ENCODE peak calls at places on chromosomes 12 and 14, in five cellular contexts. S, Q, D, Z and A are unnamed samples.
A peak's percentile ranks its signal among the peaks of the same experiment; 100 is the strongest.

GRCh38 chr12:121494093-121494787 is 86.6 kb downstream of the KDM2B start:
- DNase-seq in S (no peak), Q (peak; percentile 68), D (peak; percentile 44), Z (peak; percentile 50), A (peak; percentile 61)

GRCh38 chr12:103503546-103504480 is 8.0 kb upstream of the C12orf42 start:
- DNase-seq in S (no peak), Q (peak; percentile 62), D (peak; percentile 33), Z (no peak), A (peak; percentile 23)

GRCh38 chr12:42186793-42187192 is 42.1 kb upstream of the GXYLT1 start:
- DNase-seq in S (no peak), Q (no peak), D (no peak), Z (no peak), A (no peak)

GRCh38 chr14:68423686-68424085 is 369.2 kb downstream of the ZFP36L1 start:
- DNase-seq in S (no peak), Q (no peak), D (no peak), Z (no peak), A (no peak)

GRCh38 chr12:31339831-31340622 is 14.1 kb upstream of the SINHCAF start:
- DNase-seq in S (no peak), Q (no peak), D (no peak), Z (no peak), A (no peak)

GRCh38 chr12:93573552-93574223 is 1.2 kb downstream of the SOCS2 start:
- DNase-seq in S (no peak), Q (no peak), D (no peak), Z (no peak), A (no peak)

GRCh38 chr12:118360785-118361404 is 11.8 kb downstream of the TAOK3 start:
- DNase-seq in S (no peak), Q (no peak), D (no peak), Z (no peak), A (no peak)

GRCh38 chr12:66693901-66694513 is 15.1 kb upstream of the GRIP1 start:
- DNase-seq in S (no peak), Q (peak; percentile 11), D (peak; percentile 51), Z (no peak), A (peak; percentile 47)

GRCh38 chr12:47725893-47726292 is 603 bp upstream of the ENDOU start:
- DNase-seq in S (no peak), Q (no peak), D (no peak), Z (no peak), A (no peak)

GRCh38 chr14:105201156-105201927 is 20.2 kb upstream of the NUDT14 start:
- DNase-seq in S (no peak), Q (no peak), D (no peak), Z (no peak), A (no peak)

GRCh38 chr14:85619866-85620265 is 89.9 kb downstream of the FLRT2 start:
- DNase-seq in S (no peak), Q (no peak), D (no peak), Z (no peak), A (no peak)

GRCh38 chr12:85310025-85310424 is 30.0 kb downstream of the ALX1 start:
- DNase-seq in S (no peak), Q (no peak), D (no peak), Z (no peak), A (no peak)

GRCh38 chr12:49230176-49230575 is 34.7 kb upstream of the TUBA1C start:
- DNase-seq in S (no peak), Q (no peak), D (no peak), Z (no peak), A (no peak)

GRCh38 chr14:80493620-80494019 is 282.3 kb upstream of the DIO2 start:
- DNase-seq in S (no peak), Q (no peak), D (no peak), Z (no peak), A (no peak)

GRCh38 chr12:40733871-40734270 is 41.6 kb downstream of the CNTN1 start:
- DNase-seq in S (no peak), Q (no peak), D (no peak), Z (no peak), A (peak; percentile 35)

GRCh38 chr14:44895716-44896115 is 66.0 kb downstream of the KLHL28 start:
- DNase-seq in S (no peak), Q (no peak), D (no peak), Z (no peak), A (no peak)

GRCh38 chr14:35196571-35196970 is 74.2 kb downstream of the PRORP start:
- DNase-seq in S (no peak), Q (no peak), D (no peak), Z (no peak), A (no peak)

GRCh38 chr14:77498120-77498979 is at the start of gene ISM2:
- DNase-seq in S (no peak), Q (peak; percentile 36), D (no peak), Z (no peak), A (peak; percentile 71)

GRCh38 chr12:120199025-120199424 is 1.9 kb downstream of the RPLP0 start:
- DNase-seq in S (no peak), Q (no peak), D (no peak), Z (peak; percentile 32), A (no peak)

GRCh38 chr14:99774526-99775307 is 18.5 kb upstream of the EML1 start:
- DNase-seq in S (no peak), Q (no peak), D (no peak), Z (no peak), A (no peak)

GRCh38 chr12:32454075-32454474 is 54.7 kb downstream of the FGD4 start:
- DNase-seq in S (no peak), Q (no peak), D (peak; percentile 99), Z (no peak), A (no peak)

GRCh38 chr14:67562025-67562775 is 29.1 kb downstream of the PLEKHH1 start:
- DNase-seq in S (no peak), Q (no peak), D (no peak), Z (no peak), A (no peak)

GRCh38 chr14:105326568-105326867 is 12.0 kb downstream of the PACS2 start:
- DNase-seq in S (no peak), Q (no peak), D (no peak), Z (no peak), A (no peak)

GRCh38 chr14:45199246-45199645 is 53.8 kb downstream of the MIS18BP1 start:
- DNase-seq in S (no peak), Q (no peak), D (no peak), Z (no peak), A (no peak)

GRCh38 chr14:39232554-39233415 is 930 bp upstream of the MIA2 start:
- DNase-seq in S (no peak), Q (no peak), D (no peak), Z (peak; percentile 54), A (no peak)

GRCh38 chr14:74514471-74514932 is 20.9 kb downstream of the ISCA2 start:
- DNase-seq in S (no peak), Q (no peak), D (no peak), Z (peak; percentile 88), A (no peak)